ENCODE peak calls at places on chromosomes 16 and 17, in four cellular contexts. I is cardiac muscle cell, T is Caki2, J is BJ. V is an unnamed sample.

GRCh38 chr17:76909971-76910760 is 42.0 kb downstream of the MGAT5B start:
- DNase-seq in I (peak), T (peak), J (no peak), V (peak)

GRCh38 chr17:15779119-15779518 is 47.0 kb downstream of the TBC1D26 start:
- DNase-seq in I (no peak), T (no peak), J (no peak), V (no peak)

GRCh38 chr17:81487487-81488275 is 24.9 kb downstream of the ACTG1 start:
- DNase-seq in I (peak), T (peak), J (no peak), V (peak)

GRCh38 chr17:34776454-34776853 is 184.8 kb downstream of the CCT6B start:
- DNase-seq in I (no peak), T (no peak), J (no peak), V (no peak)

GRCh38 chr17:1742371-1743093 is at the start of gene SERPINF2:
- DNase-seq in I (no peak), T (peak), J (no peak), V (no peak)

GRCh38 chr17:81277421-81277820 is 17.7 kb downstream of the SLC38A10 start:
- DNase-seq in I (peak), T (no peak), J (no peak), V (no peak)

GRCh38 chr17:18181358-18181757 is 2.3 kb upstream of the ALKBH5 start:
- DNase-seq in I (no peak), T (no peak), J (no peak), V (no peak)

GRCh38 chr17:42578282-42578869 is 847 bp upstream of the PSMC3IP start:
- DNase-seq in I (peak), T (peak), J (no peak), V (peak)

GRCh38 chr16:85399583-85400284 is 213.4 kb upstream of the GSE1 start:
- DNase-seq in I (no peak), T (no peak), J (no peak), V (no peak)

GRCh38 chr17:35797370-35797769 is 1.9 kb upstream of the MMP28 start:
- DNase-seq in I (no peak), T (no peak), J (no peak), V (no peak)

GRCh38 chr16:82470506-82471196 is 156.1 kb upstream of the CDH13 start:
- DNase-seq in I (no peak), T (no peak), J (no peak), V (no peak)

V was measured in kidney glomerular epithelial cell.